ENCODE peak calls at places on chromosomes 6 and 20, in six cellular contexts. S is spleen, V is heart left ventricle, Z is body of pancreas, N is uterus, M is H1. O is an unnamed sample.

GRCh38 chr6:73969982-73970960 is 274.3 kb downstream of the CD109 start:
- DNase-seq in V (no peak), M (no peak), N (no peak), S (no peak), Z (no peak), O (no peak)

GRCh38 chr6:35973670-35974222 is 50.7 kb downstream of the SLC26A8 start:
- DNase-seq in Z (no peak), N (no peak), M (no peak), S (no peak), V (no peak), O (peak; percentile 37)

GRCh38 chr6:170405311-170405975 is 98.9 kb downstream of the FAM120B start:
- DNase-seq in S (no peak), M (no peak), N (no peak), V (no peak), Z (no peak), O (no peak)

GRCh38 chr20:21125849-21126840 is at the start of gene KIZ:
- DNase-seq in N (peak; percentile 98), V (peak; percentile 97), M (peak; percentile 100), S (peak; percentile 100), Z (peak; percentile 97), O (peak; percentile 88)

GRCh38 chr6:92684386-92684785 is 735.0 kb downstream of the EPHA7 start:
- DNase-seq in Z (no peak), N (no peak), S (no peak), V (no peak), M (no peak), O (no peak)

GRCh38 chr6:162856885-162857284 is 129.1 kb downstream of the PACRG start:
- DNase-seq in Z (peak; percentile 61), M (no peak), S (no peak), V (peak; percentile 40), N (no peak), O (no peak)

GRCh38 chr6:161439093-161439492 is 165.2 kb upstream of the AGPAT4 start:
- DNase-seq in M (no peak), V (peak; percentile 80), Z (peak; percentile 90), N (peak; percentile 47), S (no peak), O (no peak)

GRCh38 chr20:40868568-40869223 is 159.9 kb upstream of the TOP1 start:
- DNase-seq in Z (no peak), M (no peak), N (peak; percentile 37), V (peak; percentile 30), S (no peak), O (no peak)

GRCh38 chr6:15280961-15281360 is 35.1 kb downstream of the JARID2 start:
- DNase-seq in N (no peak), M (no peak), V (no peak), S (no peak), Z (no peak), O (no peak)

GRCh38 chr20:1280421-1281102 is 14.5 kb downstream of the SNPH start:
- DNase-seq in N (no peak), S (no peak), M (peak; percentile 28), V (no peak), Z (no peak), O (no peak)

GRCh38 chr6:111646942-111647341 is 41.3 kb upstream of the TRAF3IP2 start:
- DNase-seq in N (peak; percentile 62), S (no peak), M (no peak), Z (no peak), V (no peak), O (no peak)

GRCh38 chr20:2652724-2653510 is 485 bp downstream of the NOP56 start:
- DNase-seq in Z (no peak), N (no peak), M (no peak), V (no peak), S (peak; percentile 95), O (peak; percentile 46)

GRCh38 chr6:113734886-113735481 is 122.2 kb upstream of the MARCKS start:
- DNase-seq in N (no peak), Z (no peak), V (no peak), S (no peak), M (peak; percentile 14), O (no peak)

GRCh38 chr20:5991623-5992441 is 41.4 kb downstream of the MCM8 start:
- DNase-seq in V (no peak), S (no peak), N (no peak), Z (no peak), M (no peak), O (no peak)

GRCh38 chr6:41372526-41373366 is 37.3 kb downstream of the NCR2 start:
- DNase-seq in N (no peak), M (peak; percentile 76), S (no peak), Z (no peak), V (no peak), O (no peak)

GRCh38 chr6:139912735-139913400 is 538.4 kb upstream of the CITED2 start:
- DNase-seq in M (no peak), S (no peak), Z (no peak), V (no peak), N (no peak), O (no peak)

GRCh38 chr20:45306431-45306982 is at the start of gene RBPJL:
- DNase-seq in N (no peak), M (peak; percentile 91), V (no peak), Z (peak; percentile 94), S (peak; percentile 84), O (no peak)

GRCh38 chr6:29976588-29977424 is 34.5 kb downstream of the HLA-A start:
- DNase-seq in S (peak; percentile 89), V (peak; percentile 92), N (peak; percentile 90), Z (peak; percentile 81), M (peak; percentile 70), O (peak; percentile 49)
- TF ChIP-seq POLR2A in S (no peak), V (no peak), N (peak; percentile 43), Z (peak; percentile 79), M (no peak), O (no peak)

DNA sequence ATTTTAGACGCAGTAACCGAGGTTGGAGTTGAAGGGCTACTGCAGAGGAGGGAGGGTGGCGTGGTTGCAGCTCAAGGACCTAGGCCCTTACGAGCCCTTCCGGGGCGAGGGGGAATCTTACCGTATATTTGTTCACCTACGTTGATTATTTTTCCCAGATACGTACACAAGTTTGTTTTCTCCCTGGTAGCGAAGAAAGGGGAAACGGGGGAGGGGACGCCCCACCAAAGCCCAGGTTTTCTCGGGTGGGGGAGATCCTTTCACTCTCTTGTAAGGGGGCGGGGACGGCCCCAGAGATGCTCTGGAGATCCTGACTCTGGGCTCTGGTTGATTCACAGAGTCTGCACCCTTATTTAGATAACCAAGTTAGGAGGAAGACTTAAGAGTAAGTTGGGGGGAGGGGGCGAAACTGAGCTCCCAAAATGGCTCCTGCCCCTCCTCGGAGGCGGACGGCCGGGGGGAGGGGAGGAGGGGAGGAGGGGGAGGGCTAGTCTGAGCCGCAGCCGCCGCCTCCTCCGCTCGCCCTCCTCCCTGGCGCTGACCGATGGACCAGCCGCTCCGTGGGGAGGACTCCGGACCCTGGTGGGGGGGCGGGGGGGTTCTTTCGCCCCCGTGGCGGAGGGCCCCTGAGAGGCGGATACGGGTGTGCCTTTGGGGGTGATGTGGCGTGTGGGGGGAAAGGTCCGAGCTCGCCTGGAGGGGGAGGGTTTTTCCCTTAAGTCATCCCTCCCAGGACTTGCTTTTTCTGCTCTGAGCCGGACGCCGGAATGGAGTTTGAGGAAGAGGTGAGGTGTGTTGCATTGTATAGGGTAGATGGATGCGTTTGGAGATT is 2.2 kb downstream of the BRD2 start:
- DNase-seq in M (peak; percentile 87), N (peak; percentile 92), V (peak; percentile 93), S (peak; percentile 97), Z (peak; percentile 87), O (peak; percentile 45)
- TF ChIP-seq POLR2A in M (peak; percentile 56), N (no peak), V (no peak), S (no peak), Z (no peak), O (peak; percentile 1)

DNA sequence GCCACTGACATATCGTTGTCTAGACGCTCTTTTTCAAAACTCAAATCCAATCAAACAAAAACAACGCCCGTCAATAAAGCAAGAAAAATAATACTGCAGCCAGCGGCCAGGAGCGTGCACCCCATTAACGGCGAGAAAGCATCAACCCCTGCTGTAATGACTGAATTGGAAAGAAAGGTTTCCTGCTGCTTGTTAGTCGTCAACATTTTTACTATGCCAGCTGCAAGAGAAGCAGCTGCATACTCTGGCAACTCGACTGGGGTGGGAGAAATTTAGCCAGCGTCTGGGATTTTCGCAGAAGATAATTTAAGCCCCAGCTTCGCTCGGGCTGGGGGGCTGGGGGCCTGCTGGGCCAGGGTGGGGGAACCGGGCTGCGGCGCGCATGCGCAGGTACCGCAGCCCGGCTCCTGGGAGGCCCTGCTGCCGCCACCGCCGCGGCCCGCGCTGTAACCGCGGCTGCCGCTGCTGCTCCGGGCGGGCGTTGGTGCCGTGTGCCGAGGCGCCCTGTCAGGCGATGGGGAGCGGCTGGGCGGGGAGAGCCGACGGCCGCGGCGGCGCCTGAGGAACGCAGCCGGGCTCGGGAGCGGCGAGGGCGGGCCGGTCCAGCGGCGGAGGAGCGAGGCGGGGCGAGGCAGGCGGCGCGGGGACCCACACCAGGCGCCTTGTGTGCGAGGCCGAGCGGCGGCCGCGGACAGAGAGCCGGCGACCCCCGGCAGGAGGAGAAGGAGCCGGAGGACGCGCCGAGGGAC is 732 bp upstream of the STXBP5 start:
- DNase-seq in Z (peak; percentile 79), M (peak; percentile 74), S (peak; percentile 94), N (peak; percentile 68), V (peak; percentile 63), O (peak; percentile 71)
- TF ChIP-seq POLR2A in Z (peak; percentile 31), M (no peak), S (peak; percentile 15), N (peak; percentile 76), V (no peak), O (no peak)

GRCh38 chr6:31778193-31778592 is 1.1 kb upstream of the VWA7 start:
- DNase-seq in Z (no peak), N (no peak), S (no peak), V (no peak), M (no peak), O (no peak)

GRCh38 chr6:31778999-31779885 is 2.1 kb upstream of the VWA7 start:
- DNase-seq in V (no peak), M (no peak), N (no peak), Z (no peak), S (no peak), O (no peak)

GRCh38 chr6:31780507-31781243 is 3.5 kb upstream of the VWA7 start:
- DNase-seq in M (no peak), S (no peak), N (no peak), Z (no peak), V (no peak), O (no peak)

GRCh38 chr6:31781244-31782125 is 4.4 kb upstream of the VWA7 start:
- DNase-seq in N (no peak), S (no peak), M (no peak), V (no peak), Z (no peak), O (no peak)

DNA sequence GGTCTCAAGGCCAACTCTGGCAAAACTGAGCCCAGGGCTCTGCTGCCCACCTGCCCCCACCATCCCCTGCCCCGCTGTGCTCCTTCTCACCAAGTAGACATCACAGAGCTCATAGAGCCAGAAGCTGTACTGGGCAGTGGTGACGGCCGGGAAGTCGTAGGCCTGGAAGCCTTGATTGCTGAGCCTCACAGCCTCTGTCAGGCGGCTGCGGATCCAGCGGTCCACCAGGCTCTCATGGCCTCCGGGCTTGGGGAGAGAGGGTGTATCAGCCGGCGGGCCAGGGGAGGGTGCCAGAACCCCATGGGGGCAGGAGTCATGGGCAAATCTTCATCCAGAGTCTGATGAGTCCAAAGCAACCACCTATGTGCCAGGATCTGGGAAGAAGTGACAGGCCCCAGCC is 2.8 kb upstream of the VWA7 start:
- DNase-seq in Z (no peak), S (no peak), N (no peak), M (no peak), V (no peak), O (no peak)
- TF ChIP-seq POLR2A in Z (no peak), S (no peak), N (no peak), M (no peak), V (no peak), O (no peak)

DNA sequence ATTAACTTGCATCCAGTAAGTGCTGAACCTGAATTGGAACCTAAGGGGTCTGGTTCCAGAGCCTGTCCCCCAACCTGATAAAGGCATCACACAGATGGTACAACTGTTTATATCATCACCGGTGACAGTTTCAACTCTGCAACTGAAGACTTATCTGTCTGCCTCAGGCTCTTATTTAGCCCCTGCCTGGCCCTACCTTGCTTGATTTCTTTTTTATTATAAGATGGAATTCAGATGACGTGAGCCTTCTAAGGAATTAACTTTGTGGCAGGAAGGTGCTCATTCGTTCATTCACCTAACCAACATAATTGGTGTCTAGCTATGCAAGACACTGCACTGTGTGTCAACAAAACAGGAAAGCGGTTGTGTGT is 175.0 kb downstream of the BCAS1 start:
- DNase-seq in N (no peak), M (no peak), S (no peak), Z (no peak), V (no peak), O (no peak)
- TF ChIP-seq POLR2A in N (no peak), M (no peak), S (no peak), Z (no peak), V (no peak), O (no peak)

O was measured in GM12891.